ENCODE peak calls at places on chromosomes 1 and 21, in four cellular contexts. D is HCT116, T is mammary epithelial cell, E is SK-N-SH. W is an unnamed sample. For H3K4me1, the result is how much of the 10 kb centered on the place peaks cover.

GRCh38 chr1:175208773-175209492 is 16.4 kb upstream of the KIAA0040 start:
- DNase-seq in D (no peak), T (no peak), E (no peak), W (no peak)

GRCh38 chr1:8892026-8892425 is 13.5 kb upstream of the ENO1 start:
- DNase-seq in D (no peak), T (no peak), E (no peak), W (no peak)

GRCh38 chr1:175725684-175726083 is 17.7 kb downstream of the TNR start:
- DNase-seq in D (no peak), T (peak), E (no peak), W (no peak)

GRCh38 chr1:114485286-114485685 is 25.7 kb downstream of the TRIM33 start:
- DNase-seq in D (no peak), T (no peak), E (no peak), W (no peak)

GRCh38 chr1:182702826-182703524 is 18.6 kb upstream of the RGS8 start:
- DNase-seq in D (no peak), T (no peak), E (peak), W (peak)

GRCh38 chr1:201261771-201262547 is 21.3 kb upstream of the PKP1 start:
- DNase-seq in D (no peak), T (peak), E (peak), W (no peak)

GRCh38 chr1:33143698-33144097 is 38.1 kb downstream of the TRIM62 start:
- DNase-seq in D (no peak), T (no peak), E (no peak), W (no peak)

GRCh38 chr1:178364782-178365181 is 132.0 kb downstream of the CLEC20A start:
- DNase-seq in D (no peak), T (no peak), E (no peak), W (no peak)

GRCh38 chr1:27011058-27011764 is 1.4 kb downstream of the TENT5B start:
- DNase-seq in D (peak), T (peak), E (no peak), W (no peak)

GRCh38 chr1:37602750-37603694 is 7.3 kb upstream of the GNL2 start:
- DNase-seq in D (no peak), T (no peak), E (peak), W (peak)

GRCh38 chr1:10829965-10830515 is 33.6 kb upstream of the CASZ1 start:
- DNase-seq in D (no peak), T (no peak), E (no peak), W (no peak)

GRCh38 chr1:47866631-47867446 is 130.3 kb downstream of the TRABD2B start:
- DNase-seq in D (no peak), T (no peak), E (no peak), W (no peak)

GRCh38 chr1:176987016-176987415 is 177.5 kb downstream of the ASTN1 start:
- DNase-seq in D (no peak), T (peak), E (no peak), W (no peak)

GRCh38 chr1:55428944-55429931 is 214.1 kb upstream of the USP24 start:
- DNase-seq in D (peak), T (peak), E (peak), W (no peak)

GRCh38 chr1:8939362-8939995 is 6.2 kb upstream of the CA6 start:
- DNase-seq in D (no peak), T (peak), E (no peak), W (no peak)

GRCh38 chr1:226519135-226519534 is 29.4 kb upstream of the STUM start:
- DNase-seq in D (no peak), T (no peak), E (no peak), W (no peak)

GRCh38 chr1:18977428-18977827 is 21.0 kb upstream of the IFFO2 start:
- DNase-seq in D (no peak), T (no peak), E (no peak), W (no peak)

GRCh38 chr1:58783090-58783992 is 506 bp downstream of the JUN start:
- DNase-seq in D (no peak), T (peak), E (peak), W (peak)

GRCh38 chr21:41901099-41901498 is 22.0 kb upstream of the PRDM15 start:
- DNase-seq in D (no peak), T (no peak), E (no peak), W (no peak)

GRCh38 chr1:154325583-154326545 is 539 bp downstream of the ATP8B2 start:
- DNase-seq in D (peak), T (peak), E (peak), W (peak)

GRCh38 chr1:92936865-92937264 is 24.4 kb downstream of the DIPK1A start:
- DNase-seq in D (no peak), T (no peak), E (no peak), W (no peak)

GRCh38 chr1:54230507-54231339 is 30.8 kb downstream of the MRPL37 start:
- DNase-seq in D (no peak), T (no peak), E (peak), W (no peak)

GRCh38 chr1:226044514-226045132 is 17.9 kb upstream of the H3-3A start:
- DNase-seq in D (no peak), T (no peak), E (no peak), W (no peak)

GRCh38 chr1:181324797-181325616 is 158.3 kb upstream of the CACNA1E start:
- DNase-seq in D (peak), T (peak), E (no peak), W (no peak)

GRCh38 chr1:31376374-31377134 is 3.7 kb upstream of the FABP3 start:
- DNase-seq in D (no peak), T (peak), E (peak), W (peak)

GRCh38 chr1:244839656-244840055 is 4.2 kb downstream of the COX20 start:
- DNase-seq in D (no peak), T (no peak), E (no peak), W (no peak)

GRCh38 chr1:237562247-237562823 is 328.4 kb downstream of the ZP4 start:
- DNase-seq in D (no peak), T (peak), E (peak), W (peak)

GRCh38 chr1:23029337-23029736 is 10.1 kb downstream of the KDM1A start:
- DNase-seq in D (no peak), T (no peak), E (no peak), W (no peak)

GRCh38 chr1:222138095-222138494 is 396.2 kb upstream of the DUSP10 start:
- DNase-seq in D (no peak), T (no peak), E (no peak), W (no peak)

GRCh38 chr1:88684482-88685238 is 587 bp downstream of the PKN2 start:
- DNase-seq in D (peak), T (peak), E (peak), W (peak)

DNA sequence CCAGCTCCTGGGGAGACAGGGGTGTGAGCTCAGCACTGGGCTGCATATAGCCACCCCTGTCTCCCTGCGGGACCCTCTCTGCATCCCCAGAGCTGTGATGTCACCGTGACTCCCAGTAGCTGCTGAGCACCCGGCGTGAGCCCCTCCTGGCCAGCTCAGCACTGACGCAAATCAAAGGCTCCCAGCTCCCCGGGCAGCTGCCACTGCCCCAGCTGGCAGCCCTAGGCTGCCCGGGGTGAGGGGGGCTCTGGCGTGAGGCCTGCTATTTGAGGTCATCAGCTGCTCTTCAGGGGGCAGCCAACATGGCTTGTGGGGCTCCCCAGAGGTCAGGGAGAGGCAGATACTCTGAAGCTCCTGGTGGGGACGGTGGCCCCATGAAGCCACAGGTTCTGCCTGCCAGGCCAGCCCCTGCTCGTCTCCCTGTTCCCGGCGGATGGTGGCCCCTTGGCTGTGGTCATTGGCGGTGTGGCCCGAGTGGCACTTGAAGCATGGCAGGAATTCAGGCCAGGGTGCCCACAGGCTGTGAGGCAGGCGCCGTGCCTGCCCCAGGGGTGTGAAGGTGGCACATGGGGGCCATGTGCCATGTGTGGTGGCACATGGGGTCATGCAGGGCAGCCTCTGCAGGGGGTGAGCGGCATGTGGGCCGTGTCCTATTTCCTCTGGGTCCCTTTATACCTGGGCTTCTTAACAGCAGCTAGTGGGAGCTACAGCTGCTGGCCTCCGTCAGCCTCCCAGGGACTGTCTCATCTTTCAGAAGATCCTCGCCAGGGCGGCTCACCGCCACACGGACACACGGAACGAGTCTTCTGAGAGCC is 85.4 kb downstream of the SIK1 start:
- DNase-seq in D (no peak), T (no peak), E (no peak), W (no peak)
- H3K4me1 ChIP-seq in D (under half), T (under half), E (under half), W (under half)

DNA sequence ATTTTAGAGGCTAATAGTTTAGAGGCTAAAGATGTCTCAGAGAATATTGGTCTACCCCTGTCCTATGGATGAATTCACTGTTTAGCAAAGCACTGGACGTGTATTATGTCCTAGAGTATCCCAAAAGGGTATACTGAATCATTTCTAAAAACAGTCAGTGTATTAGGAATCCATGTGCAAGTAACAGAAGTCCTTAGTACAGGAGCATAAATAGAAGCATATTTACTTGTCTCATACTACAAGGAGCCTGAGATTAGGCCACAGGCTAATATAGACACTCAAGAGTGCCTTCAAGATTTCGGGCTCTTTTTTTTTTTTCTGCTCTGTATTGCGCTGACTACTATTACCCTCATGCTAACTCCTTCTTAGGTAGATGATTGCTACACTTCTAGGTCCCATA is 518.9 kb downstream of the USP25 start:
- DNase-seq in D (no peak), T (no peak), E (no peak), W (no peak)
- TF ChIP-seq CTCF in D (no peak), T (no peak), E (no peak), W (no peak)

GRCh38 chr1:198627436-198628063 is 11.3 kb upstream of the PTPRC start:
- DNase-seq in D (no peak), T (no peak), E (no peak), W (no peak)
- H3K4me1 ChIP-seq in D (under half), T (under half), E (under half), W (under half)

GRCh38 chr21:46128983-46129571 is 26.3 kb downstream of the FTCD start:
- DNase-seq in D (no peak), T (no peak), E (no peak), W (no peak)
- TF ChIP-seq CTCF in D (no peak), T (no peak), E (no peak), W (no peak)

DNA sequence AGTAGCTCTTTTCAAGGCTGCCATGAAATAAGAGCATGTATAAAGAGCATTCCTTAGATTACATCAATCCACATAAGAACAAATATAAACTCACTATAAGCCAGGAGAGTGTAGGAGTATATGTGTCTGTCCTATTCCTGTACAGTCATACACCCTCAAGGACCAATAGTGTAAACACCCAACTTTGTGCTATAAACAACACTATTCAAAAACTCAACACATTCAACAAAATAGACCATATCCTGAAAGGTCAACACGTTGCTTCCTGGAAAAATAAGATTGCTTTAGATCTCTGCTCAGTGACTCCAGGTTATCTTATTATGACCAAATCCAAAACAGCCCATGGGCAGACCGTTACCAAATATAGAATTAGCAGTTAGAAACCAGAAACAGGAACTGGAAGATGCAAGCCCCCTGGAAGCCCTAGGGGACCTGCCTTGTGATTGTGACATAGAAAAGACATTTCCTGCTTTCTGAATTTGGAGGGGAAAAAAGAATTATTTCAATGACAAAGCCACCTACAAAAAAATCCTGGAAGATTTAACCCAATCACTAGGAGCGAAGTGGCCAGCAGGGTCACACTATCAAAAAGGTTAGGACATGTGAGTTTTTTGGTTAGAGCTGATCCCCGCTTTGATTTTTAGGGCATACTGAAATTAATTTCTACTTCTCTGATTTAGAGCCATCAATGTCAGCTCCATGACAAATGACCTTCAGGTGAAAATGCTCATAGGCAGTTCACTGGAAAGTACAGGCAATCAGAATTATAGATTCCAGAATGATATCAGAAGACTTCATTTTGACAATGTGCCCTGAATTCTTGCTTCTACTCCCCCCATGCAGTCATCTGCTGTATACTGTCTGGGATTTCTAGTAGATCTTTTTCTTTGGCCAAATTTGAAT is 59.9 kb downstream of the LRRC8C start:
- DNase-seq in D (no peak), T (no peak), E (peak), W (peak)
- H3K4me1 ChIP-seq in D (under half), T (under half), E (under half), W (under half)

DNA sequence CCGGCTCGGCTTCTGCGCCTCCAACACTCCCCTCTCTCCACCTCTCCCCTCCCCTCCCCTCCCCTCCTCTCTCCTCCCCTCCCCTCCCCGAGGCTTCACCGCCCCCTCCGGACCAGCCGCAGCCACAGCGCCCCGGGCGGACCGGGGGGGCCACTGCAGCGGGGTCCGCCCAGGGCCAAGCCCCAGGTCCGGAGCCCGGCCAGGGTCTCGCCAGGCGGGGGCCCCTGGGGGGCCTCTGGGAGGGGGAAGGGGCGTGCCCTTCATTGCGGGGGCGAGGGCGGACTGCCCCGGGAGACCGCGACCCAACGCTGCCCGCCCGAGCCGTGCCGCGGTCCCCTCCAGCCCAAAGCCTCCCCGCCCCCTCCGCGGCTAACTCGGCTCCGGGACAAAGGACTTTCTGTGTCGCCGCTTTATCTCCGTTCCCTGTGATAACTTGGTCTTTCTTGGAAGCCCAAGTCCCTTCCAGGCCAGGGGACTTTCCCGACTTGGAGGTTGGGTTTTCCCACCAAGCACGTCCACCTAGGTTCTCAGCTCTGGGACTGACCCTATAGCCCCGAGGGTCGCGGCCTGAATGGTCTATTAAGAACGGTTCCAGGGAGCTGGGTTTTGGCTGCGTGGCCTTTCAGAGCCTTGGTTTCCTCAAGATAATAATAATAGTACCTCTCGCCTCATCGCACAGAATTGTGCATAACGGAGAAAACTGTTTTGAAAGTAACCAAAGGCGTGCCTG is at the start of gene UBQLN4:
- DNase-seq in D (peak), T (peak), E (peak), W (peak)
- TF ChIP-seq CTCF in D (peak), T (peak), E (peak), W (peak)

GRCh38 chr1:234975122-234975940 is 153.3 kb downstream of the TOMM20 start:
- DNase-seq in D (peak), T (peak), E (no peak), W (peak)
- H3K4me1 ChIP-seq in D (half or more), T (half or more), E (under half), W (half or more)

DNA sequence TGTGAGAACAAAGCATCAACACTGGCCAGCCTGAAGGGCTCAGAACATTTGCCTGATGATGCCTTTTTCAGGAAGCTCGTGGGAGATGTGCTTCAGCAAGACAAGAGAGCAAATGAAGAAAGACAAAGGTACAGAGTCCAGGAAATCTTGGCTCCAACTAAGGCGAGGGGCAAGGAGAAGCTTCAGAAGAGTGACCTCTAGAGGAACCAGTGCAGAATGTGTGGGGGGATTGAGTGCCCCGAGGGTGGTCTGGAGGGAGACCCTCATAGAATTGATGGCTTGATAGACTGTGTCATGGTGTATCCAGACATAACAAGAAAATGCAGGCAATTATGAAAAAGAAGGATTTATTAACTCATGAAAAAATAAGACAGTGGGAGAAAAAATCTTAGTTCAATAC is 15.3 kb upstream of the NLRP3 start:
- DNase-seq in D (no peak), T (no peak), E (no peak), W (no peak)
- TF ChIP-seq CTCF in D (no peak), T (no peak), E (peak), W (no peak)